ENCODE peak calls at places on chromosomes 16 and 17, in five cellular contexts. K is fibroblast of the conjunctiva; Z is activated naive CD8-positive, alpha-beta T cell treated with anti-CD3 and anti-CD28 coated beads, Interleukin-2, amount 50 U/mL, for 16 hours; H is hypothalamus; F is Daoy. W is an unnamed sample.

GRCh38 chr17:17516315-17516930 is 20.2 kb upstream of the RASD1 start:
- DNase-seq in K (no peak), Z (no peak), H (no peak), F (no peak), W (no peak)

GRCh38 chr17:81002409-81003361 is 11.0 kb downstream of the CHMP6 start:
- DNase-seq in K (peak), Z (no peak), H (no peak), F (peak), W (no peak)

GRCh38 chr17:70527364-70527888 is 358.1 kb downstream of the KCNJ2 start:
- DNase-seq in K (no peak), Z (no peak), H (no peak), F (no peak), W (peak)

GRCh38 chr17:67779098-67779672 is 46.1 kb upstream of the BPTF start:
- DNase-seq in K (peak), Z (no peak), H (no peak), F (peak), W (peak)

GRCh38 chr17:56297142-56297541 is 143.9 kb downstream of the ANKFN1 start:
- DNase-seq in K (no peak), Z (no peak), H (no peak), F (peak), W (peak)

GRCh38 chr17:62134397-62134796 is 69.3 kb upstream of the MED13 start:
- DNase-seq in K (no peak), Z (no peak), H (no peak), F (no peak), W (no peak)

GRCh38 chr17:50583636-50584035 is 23.1 kb downstream of the CACNA1G start:
- DNase-seq in K (no peak), Z (no peak), H (no peak), F (no peak), W (no peak)

GRCh38 chr17:75619506-75620431 is 13.5 kb upstream of the SMIM5 start:
- DNase-seq in K (no peak), Z (no peak), H (no peak), F (peak), W (peak)

GRCh38 chr16:11447836-11448235 is 102.6 kb downstream of the RMI2 start:
- DNase-seq in K (no peak), Z (no peak), H (no peak), F (no peak), W (no peak)

GRCh38 chr17:39730095-39730921 is at the start of gene MIEN1:
- DNase-seq in K (peak), Z (peak), H (peak), F (peak), W (peak)

GRCh38 chr17:19727466-19728113 is 11.2 kb upstream of the SLC47A2 start:
- DNase-seq in K (peak), Z (no peak), H (peak), F (no peak), W (no peak)

GRCh38 chr17:81601525-81602120 is 35.3 kb downstream of the NPLOC4 start:
- DNase-seq in K (peak), Z (no peak), H (no peak), F (peak), W (peak)

GRCh38 chr17:78128616-78129384 is at the start of gene TMC6:
- DNase-seq in K (no peak), Z (no peak), H (no peak), F (peak), W (peak)

GRCh38 chr17:65268832-65269231 is 131.7 kb downstream of the RGS9 start:
- DNase-seq in K (no peak), Z (no peak), H (no peak), F (no peak), W (no peak)